ENCODE peak calls at places on chromosome 6, in seven cellular contexts. H is Kasumi-1; X is A549; V is NCI-H2029 treated with DMSO at 0.1 percent for 48 hours; R is cardiac fibroblast; Y is naive thymus-derived CD8-positive, alpha-beta T cell; S is central memory CD4-positive, alpha-beta T cell. T is an unnamed sample.

GRCh38 chr6:149862901-149863595 is 1.1 kb downstream of the LRP11 start:
- DNase-seq in H (peak; percentile 38), X (no peak), V (no peak), R (peak; percentile 87), Y (no peak), S (no peak), T (peak; percentile 48)

GRCh38 chr6:43377710-43378229 is 8.3 kb upstream of the ZNF318 start:
- DNase-seq in H (no peak), X (no peak), V (peak; percentile 41), R (no peak), Y (no peak), S (no peak), T (no peak)

GRCh38 chr6:104402572-104402971 is 457.1 kb downstream of the HACE1 start:
- DNase-seq in H (no peak), X (no peak), V (no peak), R (no peak), Y (no peak), S (no peak), T (no peak)

GRCh38 chr6:118281291-118281690 is 266.8 kb upstream of the PLN start:
- DNase-seq in H (no peak), X (no peak), V (no peak), R (no peak), Y (no peak), S (no peak), T (no peak)

GRCh38 chr6:127481628-127482027 is 22.4 kb upstream of the KIAA0408 start:
- DNase-seq in H (no peak), X (no peak), V (no peak), R (peak; percentile 62), Y (no peak), S (no peak), T (no peak)

GRCh38 chr6:126312013-126312665 is 27.8 kb upstream of the CENPW start:
- DNase-seq in H (peak; percentile 47), X (peak; percentile 7), V (peak; percentile 29), R (peak; percentile 15), Y (no peak), S (no peak), T (no peak)

GRCh38 chr6:125041740-125042459 is 79.7 kb downstream of the RNF217 start:
- DNase-seq in H (no peak), X (no peak), V (no peak), R (no peak), Y (no peak), S (no peak), T (no peak)

GRCh38 chr6:37582309-37582708 is 82.6 kb upstream of the CCDC167 start:
- DNase-seq in H (no peak), X (no peak), V (no peak), R (no peak), Y (no peak), S (no peak), T (no peak)

GRCh38 chr6:148336901-148337300 is 5.7 kb upstream of the SASH1 start:
- DNase-seq in H (no peak), X (no peak), V (no peak), R (no peak), Y (no peak), S (no peak), T (no peak)

GRCh38 chr6:32129297-32130088 is 595 bp downstream of the FKBPL start:
- DNase-seq in H (no peak), X (no peak), V (no peak), R (no peak), Y (no peak), S (no peak), T (no peak)